ENCODE peak calls at places on chromosomes 2 and 18, in six cellular contexts. One of them, this sample, is unnamed.

GRCh38 chr18:55076643-55077218 is 117.5 kb upstream of the CCDC68 start:
- DNase-seq in non-pigmented ciliary epithelial cell: no peak
- DNase-seq in naive B cell: no peak
- DNase-seq in activated CD4-positive, alpha-beta T cell treated with anti-CD3 and anti-CD28 coated beads, Interleukin-2, amount 50 U/mL, for 1 hour: no peak
- DNase-seq in activated gamma-delta T cell treated with anti-CD3 and anti-CD28 coated beads, Interleukin-2, amount 50 U/mL, for 16 hours: no peak
- DNase-seq in T-helper 2 cell: no peak
- DNase-seq in this sample: no peak

GRCh38 chr2:199499005-199499404 is 41.3 kb upstream of the SATB2 start:
- DNase-seq in non-pigmented ciliary epithelial cell: no peak
- DNase-seq in T-helper 2 cell: no peak
- DNase-seq in naive B cell: no peak
- DNase-seq in activated CD4-positive, alpha-beta T cell treated with anti-CD3 and anti-CD28 coated beads, Interleukin-2, amount 50 U/mL, for 1 hour: no peak
- DNase-seq in activated gamma-delta T cell treated with anti-CD3 and anti-CD28 coated beads, Interleukin-2, amount 50 U/mL, for 16 hours: no peak
- DNase-seq in this sample: no peak

GRCh38 chr18:31875301-31875700 is 67.6 kb downstream of the TRAPPC8 start:
- DNase-seq in activated CD4-positive, alpha-beta T cell treated with anti-CD3 and anti-CD28 coated beads, Interleukin-2, amount 50 U/mL, for 1 hour: no peak
- DNase-seq in activated gamma-delta T cell treated with anti-CD3 and anti-CD28 coated beads, Interleukin-2, amount 50 U/mL, for 16 hours: no peak
- DNase-seq in T-helper 2 cell: no peak
- DNase-seq in non-pigmented ciliary epithelial cell: no peak
- DNase-seq in naive B cell: no peak
- DNase-seq in this sample: no peak

GRCh38 chr2:200750323-200750910 is 61.3 kb upstream of the BZW1 start:
- DNase-seq in T-helper 2 cell: no peak
- DNase-seq in activated gamma-delta T cell treated with anti-CD3 and anti-CD28 coated beads, Interleukin-2, amount 50 U/mL, for 16 hours: no peak
- DNase-seq in naive B cell: no peak
- DNase-seq in non-pigmented ciliary epithelial cell: no peak
- DNase-seq in activated CD4-positive, alpha-beta T cell treated with anti-CD3 and anti-CD28 coated beads, Interleukin-2, amount 50 U/mL, for 1 hour: no peak
- DNase-seq in this sample: no peak

GRCh38 chr2:238487134-238487533 is 60.4 kb downstream of the ASB1 start:
- DNase-seq in non-pigmented ciliary epithelial cell: no peak
- DNase-seq in T-helper 2 cell: no peak
- DNase-seq in naive B cell: no peak
- DNase-seq in activated CD4-positive, alpha-beta T cell treated with anti-CD3 and anti-CD28 coated beads, Interleukin-2, amount 50 U/mL, for 1 hour: no peak
- DNase-seq in activated gamma-delta T cell treated with anti-CD3 and anti-CD28 coated beads, Interleukin-2, amount 50 U/mL, for 16 hours: no peak
- DNase-seq in this sample: no peak

GRCh38 chr18:71239111-71239624 is 950.3 kb downstream of the SOCS6 start:
- DNase-seq in activated gamma-delta T cell treated with anti-CD3 and anti-CD28 coated beads, Interleukin-2, amount 50 U/mL, for 16 hours: no peak
- DNase-seq in naive B cell: no peak
- DNase-seq in activated CD4-positive, alpha-beta T cell treated with anti-CD3 and anti-CD28 coated beads, Interleukin-2, amount 50 U/mL, for 1 hour: no peak
- DNase-seq in T-helper 2 cell: no peak
- DNase-seq in non-pigmented ciliary epithelial cell: no peak
- DNase-seq in this sample: no peak

GRCh38 chr2:4674007-4674406 is 970.6 kb downstream of the DCDC2C start:
- DNase-seq in T-helper 2 cell: no peak
- DNase-seq in activated gamma-delta T cell treated with anti-CD3 and anti-CD28 coated beads, Interleukin-2, amount 50 U/mL, for 16 hours: no peak
- DNase-seq in activated CD4-positive, alpha-beta T cell treated with anti-CD3 and anti-CD28 coated beads, Interleukin-2, amount 50 U/mL, for 1 hour: peak
- DNase-seq in non-pigmented ciliary epithelial cell: no peak
- DNase-seq in naive B cell: peak
- DNase-seq in this sample: no peak

GRCh38 chr18:8121091-8121490 is 488.1 kb upstream of the RAB12 start:
- DNase-seq in naive B cell: no peak
- DNase-seq in activated CD4-positive, alpha-beta T cell treated with anti-CD3 and anti-CD28 coated beads, Interleukin-2, amount 50 U/mL, for 1 hour: no peak
- DNase-seq in non-pigmented ciliary epithelial cell: no peak
- DNase-seq in T-helper 2 cell: no peak
- DNase-seq in activated gamma-delta T cell treated with anti-CD3 and anti-CD28 coated beads, Interleukin-2, amount 50 U/mL, for 16 hours: no peak
- DNase-seq in this sample: no peak

GRCh38 chr2:224293976-224294375 is 107.9 kb downstream of the FAM124B start:
- DNase-seq in non-pigmented ciliary epithelial cell: no peak
- DNase-seq in activated gamma-delta T cell treated with anti-CD3 and anti-CD28 coated beads, Interleukin-2, amount 50 U/mL, for 16 hours: no peak
- DNase-seq in T-helper 2 cell: no peak
- DNase-seq in naive B cell: no peak
- DNase-seq in activated CD4-positive, alpha-beta T cell treated with anti-CD3 and anti-CD28 coated beads, Interleukin-2, amount 50 U/mL, for 1 hour: no peak
- DNase-seq in this sample: no peak

GRCh38 chr2:241354668-241355658 is 1.1 kb upstream of the FARP2 start:
- DNase-seq in activated gamma-delta T cell treated with anti-CD3 and anti-CD28 coated beads, Interleukin-2, amount 50 U/mL, for 16 hours: peak
- DNase-seq in naive B cell: peak
- DNase-seq in activated CD4-positive, alpha-beta T cell treated with anti-CD3 and anti-CD28 coated beads, Interleukin-2, amount 50 U/mL, for 1 hour: peak
- DNase-seq in T-helper 2 cell: peak
- DNase-seq in non-pigmented ciliary epithelial cell: no peak
- DNase-seq in this sample: peak

GRCh38 chr18:57776767-57777166 is 26.3 kb downstream of the ATP8B1 start:
- DNase-seq in activated gamma-delta T cell treated with anti-CD3 and anti-CD28 coated beads, Interleukin-2, amount 50 U/mL, for 16 hours: no peak
- DNase-seq in naive B cell: no peak
- DNase-seq in activated CD4-positive, alpha-beta T cell treated with anti-CD3 and anti-CD28 coated beads, Interleukin-2, amount 50 U/mL, for 1 hour: no peak
- DNase-seq in T-helper 2 cell: no peak
- DNase-seq in non-pigmented ciliary epithelial cell: no peak
- DNase-seq in this sample: no peak

GRCh38 chr2:27581417-27582128 is 1.3 kb upstream of the ZNF512 start:
- DNase-seq in naive B cell: no peak
- DNase-seq in activated gamma-delta T cell treated with anti-CD3 and anti-CD28 coated beads, Interleukin-2, amount 50 U/mL, for 16 hours: no peak
- DNase-seq in T-helper 2 cell: no peak
- DNase-seq in activated CD4-positive, alpha-beta T cell treated with anti-CD3 and anti-CD28 coated beads, Interleukin-2, amount 50 U/mL, for 1 hour: no peak
- DNase-seq in non-pigmented ciliary epithelial cell: no peak
- DNase-seq in this sample: no peak

GRCh38 chr2:121634354-121635307 is 14.6 kb downstream of the CLASP1 start:
- DNase-seq in activated gamma-delta T cell treated with anti-CD3 and anti-CD28 coated beads, Interleukin-2, amount 50 U/mL, for 16 hours: no peak
- DNase-seq in activated CD4-positive, alpha-beta T cell treated with anti-CD3 and anti-CD28 coated beads, Interleukin-2, amount 50 U/mL, for 1 hour: no peak
- DNase-seq in naive B cell: no peak
- DNase-seq in T-helper 2 cell: no peak
- DNase-seq in non-pigmented ciliary epithelial cell: no peak
- DNase-seq in this sample: no peak

GRCh38 chr2:241300000-241300399 is 15.5 kb downstream of the HDLBP start:
- DNase-seq in naive B cell: no peak
- DNase-seq in activated CD4-positive, alpha-beta T cell treated with anti-CD3 and anti-CD28 coated beads, Interleukin-2, amount 50 U/mL, for 1 hour: peak
- DNase-seq in non-pigmented ciliary epithelial cell: no peak
- DNase-seq in activated gamma-delta T cell treated with anti-CD3 and anti-CD28 coated beads, Interleukin-2, amount 50 U/mL, for 16 hours: no peak
- DNase-seq in T-helper 2 cell: no peak
- DNase-seq in this sample: no peak

GRCh38 chr2:240750409-240750808 is 58.7 kb downstream of the AQP12A start:
- DNase-seq in activated gamma-delta T cell treated with anti-CD3 and anti-CD28 coated beads, Interleukin-2, amount 50 U/mL, for 16 hours: no peak
- DNase-seq in T-helper 2 cell: no peak
- DNase-seq in activated CD4-positive, alpha-beta T cell treated with anti-CD3 and anti-CD28 coated beads, Interleukin-2, amount 50 U/mL, for 1 hour: no peak
- DNase-seq in naive B cell: no peak
- DNase-seq in non-pigmented ciliary epithelial cell: no peak
- DNase-seq in this sample: no peak

This sample was measured in effector CD4-positive, alpha-beta T cell.